ENCODE peak calls at places on chromosome 2, in four cellular contexts. T is GM12878, P is H1, S is HepG2. X is an unnamed sample.

GRCh38 chr2:169704160-169704713 is 10.0 kb downstream of the PHOSPHO2 start:
- DNase-seq in P (no peak), T (no peak), S (no peak), X (no peak)

GRCh38 chr2:28567076-28567471 is 71.2 kb downstream of the PLB1 start:
- DNase-seq in T (no peak), P (peak; percentile 54), S (no peak), X (no peak)

GRCh38 chr2:66587216-66587615 is 152.3 kb downstream of the MEIS1 start:
- DNase-seq in S (peak; percentile 52), T (no peak), P (peak; percentile 70), X (no peak)

GRCh38 chr2:191824403-191824802 is 22.5 kb downstream of the CAVIN2 start:
- DNase-seq in S (no peak), P (no peak), T (no peak), X (no peak)

GRCh38 chr2:233814063-233814435 is 35.9 kb downstream of the MROH2A start:
- DNase-seq in P (no peak), S (no peak), T (no peak), X (no peak)

GRCh38 chr2:27823564-27823963 is 52.0 kb downstream of the MRPL33 start:
- DNase-seq in T (no peak), P (no peak), S (no peak), X (no peak)

GRCh38 chr2:192292478-192292877 is 97.7 kb upstream of the TMEFF2 start:
- DNase-seq in T (no peak), P (no peak), S (no peak), X (no peak)

GRCh38 chr2:127170452-127171197 is 49.5 kb downstream of the CYP27C1 start:
- DNase-seq in P (no peak), S (no peak), T (no peak), X (no peak)

GRCh38 chr2:176537932-176538331 is 268.7 kb downstream of the MTX2 start:
- DNase-seq in P (no peak), T (no peak), S (no peak), X (no peak)

GRCh38 chr2:66576381-66577330 is 141.7 kb downstream of the MEIS1 start:
- DNase-seq in P (peak; percentile 75), S (peak; percentile 44), T (no peak), X (no peak)

GRCh38 chr2:122736279-122736678 is 980.8 kb downstream of the TSN start:
- DNase-seq in S (no peak), P (no peak), T (no peak), X (no peak)

GRCh38 chr2:57962861-57963260 is 83.7 kb upstream of the VRK2 start:
- DNase-seq in S (no peak), P (no peak), T (no peak), X (no peak)

GRCh38 chr2:225027061-225027762 is 15.1 kb downstream of the DOCK10 start:
- DNase-seq in T (no peak), S (no peak), P (no peak), X (no peak)

GRCh38 chr2:153059338-153060052 is 341.1 kb downstream of the ARL6IP6 start:
- DNase-seq in S (peak; percentile 56), P (no peak), T (no peak), X (peak; percentile 66)

GRCh38 chr2:233915133-233915532 is 2.0 kb upstream of the TRPM8 start:
- DNase-seq in P (no peak), T (no peak), S (no peak), X (no peak)

GRCh38 chr2:235678712-235679111 is 184.9 kb downstream of the AGAP1 start:
- DNase-seq in T (no peak), P (no peak), S (no peak), X (no peak)

GRCh38 chr2:100752628-100753333 is 67.2 kb upstream of the NPAS2 start:
- DNase-seq in P (no peak), S (peak; percentile 67), T (no peak), X (no peak)

GRCh38 chr2:237667891-237668290 is 40.5 kb downstream of the LRRFIP1 start:
- DNase-seq in P (no peak), T (no peak), S (no peak), X (no peak)

GRCh38 chr2:62475172-62476011 is 30.6 kb downstream of the TMEM17 start:
- DNase-seq in P (no peak), S (no peak), T (no peak), X (no peak)
- TF ChIP-seq SUZ12 in P (no peak), S (no peak), T (no peak), X (no peak)

GRCh38 chr2:33022395-33022985 is 75.7 kb downstream of the LTBP1 start:
- DNase-seq in S (no peak), T (no peak), P (no peak), X (no peak)

GRCh38 chr2:33021542-33022259 is 74.9 kb downstream of the LTBP1 start:
- DNase-seq in P (no peak), T (no peak), S (no peak), X (no peak)

GRCh38 chr2:33024758-33025157 is 78.0 kb downstream of the LTBP1 start:
- DNase-seq in S (no peak), P (no peak), T (no peak), X (no peak)

GRCh38 chr2:33023732-33024301 is 77.1 kb downstream of the LTBP1 start:
- DNase-seq in T (no peak), S (no peak), P (no peak), X (no peak)

DNA sequence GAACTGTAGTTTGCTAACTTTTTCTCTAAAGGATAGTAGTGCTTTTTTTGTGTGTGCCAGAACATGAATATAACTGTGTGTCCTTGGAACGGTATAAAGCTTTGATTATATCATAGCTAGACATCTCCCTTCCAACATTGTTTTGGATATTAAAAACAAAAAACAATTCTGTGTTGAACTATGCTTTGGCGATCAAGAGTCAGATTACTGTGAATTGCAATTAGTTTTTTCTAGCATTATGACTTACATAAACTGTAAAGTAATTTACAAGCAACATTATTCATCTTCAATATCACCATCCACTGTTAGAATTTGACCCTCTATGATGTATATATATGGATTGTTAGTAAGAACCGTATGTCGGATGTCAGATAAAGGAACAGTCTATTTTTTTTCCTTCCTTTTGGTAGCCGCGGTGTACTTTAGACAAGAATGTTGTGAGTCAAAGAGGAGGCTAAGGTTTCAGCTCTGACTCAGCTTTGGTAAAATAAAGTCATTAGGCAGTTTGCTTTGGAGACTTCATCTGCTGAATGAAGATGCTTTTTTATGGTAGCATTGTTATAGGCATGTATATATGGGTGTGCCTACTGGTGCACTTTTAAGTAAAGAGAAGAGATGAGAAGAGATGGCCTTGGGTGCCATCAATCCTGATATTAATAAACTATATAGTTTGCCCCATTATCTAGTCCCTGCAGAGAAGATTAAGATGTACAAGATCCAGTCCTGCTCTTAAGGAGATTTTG is 76.4 kb downstream of the LTBP1 start:
- DNase-seq in T (no peak), S (peak; percentile 63), P (no peak), X (no peak)
- TF ChIP-seq ZNF274 in T (no peak), S (no peak), P (no peak), X (no peak)

GRCh38 chr2:239022437-239023260 is 174.8 kb downstream of the TWIST2 start:
- DNase-seq in P (no peak), S (no peak), T (no peak), X (no peak)
- H3K4me1 ChIP-seq in P (no peaks in the 10 kb centered on the region), S (peaks cover 5% of the 10 kb centered on the region), T (no peaks in the 10 kb centered on the region), X (peaks cover 8% of the 10 kb centered on the region)

GRCh38 chr2:9178905-9179571 is 27.6 kb upstream of the ASAP2 start:
- DNase-seq in P (no peak), S (peak; percentile 93), T (peak; percentile 17), X (no peak)
- TF ChIP-seq SUZ12 in P (no peak), S (no peak), T (no peak), X (no peak)